ENCODE peak calls at places on chromosomes 2 and 18, in five cellular contexts. L is CD8-positive, alpha-beta T cell; E is lower leg skin; N is left lung; D is kidney epithelial cell. H is an unnamed sample.

GRCh38 chr2:45649855-45650806 is 1.3 kb upstream of the PRKCE start:
- DNase-seq in E (peak), L (peak), N (peak), D (no peak), H (peak)

GRCh38 chr18:32048507-32049091 is 30.0 kb downstream of the RNF125 start:
- DNase-seq in E (no peak), N (no peak), L (no peak), D (no peak), H (no peak)

GRCh38 chr2:55154525-55155030 is 77.5 kb downstream of the CLHC1 start:
- DNase-seq in E (peak), D (no peak), L (no peak), N (no peak), H (no peak)

GRCh38 chr2:239348563-239349447 is 52.0 kb downstream of the HDAC4 start:
- DNase-seq in N (no peak), D (no peak), L (no peak), E (peak), H (no peak)

GRCh38 chr2:145190031-145190703 is 670.2 kb upstream of the ZEB2 start:
- DNase-seq in L (no peak), N (no peak), E (no peak), D (no peak), H (no peak)

GRCh38 chr2:31893093-31893492 is 117.7 kb downstream of the MEMO1 start:
- DNase-seq in N (no peak), D (no peak), E (no peak), L (no peak), H (no peak)

GRCh38 chr2:75100691-75101236 is 98.6 kb downstream of the TACR1 start:
- DNase-seq in E (no peak), N (no peak), L (no peak), D (no peak), H (no peak)

GRCh38 chr2:30733829-30734520 is 73.3 kb downstream of the CAPN13 start:
- DNase-seq in D (no peak), L (no peak), E (peak), N (no peak), H (no peak)

GRCh38 chr2:171595896-171596295 is 73.6 kb downstream of the CYBRD1 start:
- DNase-seq in D (peak), N (no peak), E (no peak), L (no peak), H (no peak)

GRCh38 chr2:30949435-30949834 is 142.2 kb upstream of the CAPN13 start:
- DNase-seq in N (no peak), E (no peak), L (no peak), D (no peak), H (no peak)

GRCh38 chr2:1848599-1848995 is 104.3 kb upstream of the PXDN start:
- DNase-seq in E (no peak), D (no peak), L (no peak), N (no peak), H (no peak)

GRCh38 chr2:9179572-9180201 is 26.9 kb upstream of the ASAP2 start:
- DNase-seq in L (no peak), N (no peak), D (no peak), E (no peak), H (no peak)

GRCh38 chr18:26133652-26134051 is at the start of gene PSMA8:
- DNase-seq in E (no peak), N (peak), L (peak), D (no peak), H (no peak)

GRCh38 chr2:70714141-70714905 is 53.7 kb downstream of the ADD2 start:
- DNase-seq in D (no peak), N (no peak), L (no peak), E (peak), H (no peak)

GRCh38 chr2:171858397-171858958 is 35.6 kb downstream of the SLC25A12 start:
- DNase-seq in D (no peak), N (no peak), L (no peak), E (no peak), H (no peak)

GRCh38 chr18:37179384-37179783 is 350.5 kb downstream of the KIAA1328 start:
- DNase-seq in N (no peak), L (no peak), D (no peak), E (no peak), H (no peak)

GRCh38 chr18:45730832-45731545 is 7.0 kb downstream of the SLC14A1 start:
- DNase-seq in D (peak), E (no peak), L (no peak), N (no peak), H (no peak)

GRCh38 chr2:196263181-196263747 is 91.9 kb upstream of the STK17B start:
- DNase-seq in L (peak), D (no peak), N (no peak), E (no peak), H (no peak)

GRCh38 chr2:134244091-134244490 is 9.8 kb upstream of the MGAT5 start:
- DNase-seq in D (no peak), N (no peak), E (no peak), L (no peak), H (no peak)

GRCh38 chr18:73646196-73646595 is 501.4 kb downstream of the FBXO15 start:
- DNase-seq in E (no peak), N (no peak), L (no peak), D (no peak), H (no peak)

GRCh38 chr2:206296128-206296527 is 21.7 kb downstream of the ZDBF2 start:
- DNase-seq in N (no peak), E (no peak), L (no peak), D (peak), H (no peak)

GRCh38 chr2:10084956-10085851 is 5.0 kb upstream of the CYS1 start:
- DNase-seq in L (no peak), E (no peak), D (peak), N (no peak), H (no peak)

GRCh38 chr18:10003281-10003680 is 89.5 kb downstream of the VAPA start:
- DNase-seq in L (no peak), D (no peak), E (no peak), N (no peak), H (no peak)

GRCh38 chr2:98505311-98505808 is 60.7 kb downstream of the INPP4A start:
- DNase-seq in L (peak), D (no peak), N (peak), E (peak), H (no peak)

GRCh38 chr2:152950125-152950524 is 231.7 kb downstream of the ARL6IP6 start:
- DNase-seq in E (no peak), L (no peak), N (no peak), D (peak), H (no peak)

GRCh38 chr18:32980896-32981295 is 208.1 kb upstream of the KLHL14 start:
- DNase-seq in D (no peak), E (no peak), L (no peak), N (no peak), H (no peak)

GRCh38 chr2:143833258-143833657 is 686.7 kb downstream of the ZEB2 start:
- DNase-seq in L (no peak), D (no peak), N (no peak), E (no peak), H (no peak)

GRCh38 chr2:205967391-205968075 is 118.4 kb downstream of the INO80D start:
- DNase-seq in E (peak), L (no peak), D (no peak), N (no peak), H (no peak)

GRCh38 chr18:48764452-48764851 is 186.3 kb downstream of the SMAD7 start:
- DNase-seq in D (no peak), N (no peak), E (no peak), L (no peak), H (no peak)

GRCh38 chr2:119606674-119607073 is 62.4 kb downstream of the CFAP221 start:
- DNase-seq in E (no peak), N (no peak), D (no peak), L (no peak), H (no peak)

GRCh38 chr2:164737612-164738081 is 104.0 kb downstream of the COBLL1 start:
- DNase-seq in L (no peak), E (peak), D (peak), N (peak), H (no peak)

GRCh38 chr2:14427982-14428567 is 204.4 kb upstream of the LRATD1 start:
- DNase-seq in L (no peak), N (no peak), D (no peak), E (no peak), H (no peak)

GRCh38 chr2:6828299-6828584 is 37.5 kb downstream of the CMPK2 start:
- DNase-seq in L (no peak), E (no peak), D (no peak), N (no peak), H (no peak)
- TF ChIP-seq CTCF in L (peak), E (no peak), D (peak), N (peak), H (no peak)

GRCh38 chr2:173496746-173497145 is 142.1 kb downstream of the CDCA7 start:
- DNase-seq in L (no peak), N (no peak), D (peak), E (no peak), H (no peak)

GRCh38 chr2:173488861-173489260 is 134.2 kb downstream of the CDCA7 start:
- DNase-seq in D (no peak), L (no peak), E (no peak), N (no peak), H (no peak)

DNA sequence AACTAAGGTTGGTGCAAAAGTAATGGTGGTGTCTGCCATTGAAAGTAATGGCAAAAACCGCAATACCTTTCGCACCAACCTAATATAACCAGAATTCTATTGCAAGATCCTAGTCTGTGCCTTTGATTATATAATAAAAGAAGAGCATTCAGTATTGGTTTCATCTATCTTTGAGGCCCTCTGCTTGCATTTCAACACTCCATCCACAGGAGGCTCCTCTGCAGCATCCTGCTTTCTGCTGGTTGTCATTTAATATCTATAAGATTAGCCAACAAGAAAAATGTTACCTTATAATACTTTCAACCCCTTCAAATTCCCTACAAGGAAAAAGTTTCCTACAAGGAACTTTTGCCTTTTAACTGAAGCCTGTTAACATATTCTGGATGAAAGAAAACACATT is 139.2 kb downstream of the CDCA7 start:
- DNase-seq in D (no peak), N (no peak), L (no peak), E (no peak), H (no peak)
- TF ChIP-seq CTCF in D (no peak), N (no peak), L (no peak), E (no peak), H (no peak)

GRCh38 chr2:27954771-27955384 is 64.3 kb downstream of the BABAM2 start:
- DNase-seq in L (peak), D (peak), N (no peak), E (peak), H (peak)
- TF ChIP-seq CTCF in L (no peak), D (peak), N (peak), E (no peak), H (no peak)

DNA sequence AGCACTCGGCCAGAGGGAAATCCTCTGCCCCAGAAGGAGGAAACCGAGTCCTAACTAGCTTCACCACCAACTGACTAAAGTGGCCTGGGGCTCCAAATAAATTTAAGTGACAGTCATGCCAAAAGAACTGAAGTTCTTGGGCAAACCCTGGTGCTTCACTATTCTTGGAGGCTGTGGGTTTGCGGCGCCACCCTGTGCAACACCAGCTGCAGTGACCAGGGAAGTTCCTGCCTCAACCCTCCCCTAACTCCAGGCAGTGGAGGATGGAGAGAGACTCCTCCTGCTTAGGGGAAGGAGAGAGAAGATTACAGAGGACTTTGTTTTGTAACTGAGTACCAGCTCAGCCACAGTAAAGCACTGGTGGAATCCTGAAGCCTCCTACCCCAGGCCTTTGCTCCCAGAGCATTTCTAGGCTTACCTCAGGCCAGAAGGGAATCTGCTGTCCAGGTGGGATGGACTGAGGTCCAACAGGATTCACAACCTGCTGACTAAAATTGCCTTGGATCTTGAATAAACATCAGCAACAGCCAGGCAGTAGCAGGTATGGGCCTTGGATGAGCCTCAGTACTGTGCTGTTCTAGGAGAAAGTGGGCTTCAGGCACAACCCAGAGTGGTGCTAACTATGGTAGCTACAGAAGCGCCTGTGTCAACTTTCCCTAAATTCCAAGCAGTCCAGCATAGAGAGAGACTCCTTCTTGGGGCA is 29.4 kb upstream of the BMP10 start:
- DNase-seq in D (no peak), N (no peak), L (no peak), E (no peak), H (no peak)
- TF ChIP-seq CTCF in D (no peak), N (no peak), L (no peak), E (no peak), H (no peak)

GRCh38 chr2:233845301-233846060 is 8.9 kb downstream of the HJURP start:
- DNase-seq in E (peak), L (no peak), N (no peak), D (no peak), H (no peak)

GRCh38 chr2:233848276-233848675 is 6.1 kb downstream of the HJURP start:
- DNase-seq in E (no peak), D (no peak), N (no peak), L (no peak), H (no peak)

GRCh38 chr2:233849607-233850271 is 4.6 kb downstream of the HJURP start:
- DNase-seq in L (no peak), E (peak), N (peak), D (no peak), H (no peak)

GRCh38 chr2:233846387-233847247 is 7.7 kb downstream of the HJURP start:
- DNase-seq in N (no peak), D (no peak), E (peak), L (no peak), H (no peak)

GRCh38 chr2:233847248-233847898 is 7.0 kb downstream of the HJURP start:
- DNase-seq in D (no peak), L (no peak), E (peak), N (no peak), H (no peak)
- TF ChIP-seq CTCF in D (no peak), L (no peak), E (no peak), N (no peak), H (no peak)

GRCh38 chr2:20569464-20570223 is 81.3 kb downstream of the HS1BP3 start:
- DNase-seq in D (no peak), E (no peak), N (peak), L (no peak), H (no peak)

GRCh38 chr2:20565623-20566236 is 85.2 kb downstream of the HS1BP3 start:
- DNase-seq in N (peak), D (no peak), L (no peak), E (no peak), H (no peak)

GRCh38 chr2:20567159-20567925 is 83.6 kb downstream of the HS1BP3 start:
- DNase-seq in E (no peak), D (no peak), L (no peak), N (peak), H (no peak)

GRCh38 chr2:20568501-20569463 is 82.1 kb downstream of the HS1BP3 start:
- DNase-seq in N (peak), L (no peak), E (no peak), D (no peak), H (no peak)

GRCh38 chr2:20567926-20568179 is 83.0 kb downstream of the HS1BP3 start:
- DNase-seq in D (no peak), E (no peak), N (peak), L (no peak), H (no peak)
- TF ChIP-seq CTCF in D (no peak), E (no peak), N (no peak), L (no peak), H (no peak)

GRCh38 chr2:160353166-160353565 is 140.4 kb downstream of the RBMS1 start:
- DNase-seq in E (no peak), N (no peak), L (peak), D (no peak), H (no peak)
- TF ChIP-seq CTCF in E (no peak), N (no peak), L (peak), D (no peak), H (no peak)

H was measured in omental fat pad.